ENCODE peak calls at places on chromosomes 7 and 10, in four cellular contexts. A is islet precursor cell, V is right lobe of liver, F is kidney. Q is an unnamed sample.

GRCh38 chr10:112241651-112242341 is 41.4 kb upstream of the TECTB start:
- DNase-seq in A (no peak), V (no peak), F (no peak), Q (no peak)

GRCh38 chr10:73877533-73878160 is 3.3 kb upstream of the CAMK2G start:
- DNase-seq in A (no peak), V (no peak), F (no peak), Q (no peak)

GRCh38 chr7:116315293-116315692 is 105.0 kb downstream of the TES start:
- DNase-seq in A (peak), V (no peak), F (no peak), Q (no peak)

GRCh38 chr7:129792721-129793120 is 160.0 kb downstream of the UBE2H start:
- DNase-seq in A (no peak), V (no peak), F (no peak), Q (no peak)

GRCh38 chr7:31549621-31550020 is 35.7 kb downstream of the ITPRID1 start:
- DNase-seq in A (no peak), V (no peak), F (no peak), Q (no peak)

GRCh38 chr10:59793924-59794323 is 40.7 kb upstream of the MRLN start:
- DNase-seq in A (no peak), V (no peak), F (no peak), Q (no peak)

GRCh38 chr10:122083478-122084025 is 94.6 kb downstream of the TACC2 start:
- DNase-seq in A (no peak), V (no peak), F (no peak), Q (no peak)

GRCh38 chr10:82866424-82867020 is 991.5 kb downstream of the NRG3 start:
- DNase-seq in A (no peak), V (no peak), F (no peak), Q (no peak)

GRCh38 chr10:95400789-95401188 is 110.0 kb upstream of the PDLIM1 start:
- DNase-seq in A (no peak), V (no peak), F (peak), Q (peak)

GRCh38 chr7:93515144-93515543 is 59.4 kb downstream of the CALCR start:
- DNase-seq in A (no peak), V (no peak), F (no peak), Q (no peak)

GRCh38 chr10:28384557-28384956 is 81.7 kb upstream of the MPP7 start:
- DNase-seq in A (no peak), V (no peak), F (no peak), Q (no peak)

GRCh38 chr7:25924061-25924460 is 227.9 kb upstream of the NFE2L3 start:
- DNase-seq in A (no peak), V (no peak), F (no peak), Q (no peak)

GRCh38 chr10:98384531-98385133 is 30.4 kb downstream of the PYROXD2 start:
- DNase-seq in A (peak), V (no peak), F (no peak), Q (no peak)

Q was measured in nucleus accumbens.